ENCODE peak calls at places on chromosomes 4 and X, in nine cellular contexts. D is endodermal cell, L is AML-193, J is cardiac fibroblast, W is GM23248, A is psoas muscle, P is EL, Y is AG08396, H is astrocyte of the hippocampus. E is an unnamed sample.

GRCh38 chr4:140109626-140110213 is 44.3 kb downstream of the MAML3 start:
- DNase-seq in Y (no peak), L (no peak), W (no peak), H (no peak), D (no peak), A (no peak), J (no peak), P (no peak), E (no peak)

GRCh38 chr4:89338206-89338605 is 30.6 kb upstream of the GPRIN3 start:
- DNase-seq in Y (no peak), L (no peak), D (no peak), H (no peak), W (no peak), P (no peak), J (no peak), A (no peak), E (peak; percentile 10)

GRCh38 chr4:7296661-7297335 is 104.5 kb downstream of the SORCS2 start:
- DNase-seq in L (no peak), W (no peak), H (no peak), P (no peak), A (no peak), D (no peak), J (no peak), Y (no peak), E (no peak)

GRCh38 chrX:49878128-49878833 is 1.0 kb upstream of the USP27X start:
- DNase-seq in D (peak; percentile 44), H (peak; percentile 18), J (peak; percentile 0), P (no peak), Y (no peak), W (no peak), L (no peak), A (no peak), E (no peak)

GRCh38 chr4:176031927-176032326 is 33.7 kb upstream of the WDR17 start:
- DNase-seq in W (no peak), D (no peak), P (peak; percentile 4), J (no peak), H (no peak), L (no peak), A (no peak), Y (no peak), E (no peak)

GRCh38 chr4:131054489-131055019 is 1958.6 kb downstream of the C4orf33 start:
- DNase-seq in P (no peak), W (no peak), L (no peak), D (peak; percentile 61), A (no peak), Y (no peak), J (no peak), H (no peak), E (no peak)

GRCh38 chr4:108159845-108160244 is 8.9 kb downstream of the LEF1 start:
- DNase-seq in W (no peak), L (no peak), Y (no peak), J (no peak), P (no peak), H (no peak), A (no peak), D (no peak), E (no peak)

GRCh38 chrX:46611658-46612362 is 38.2 kb downstream of the CHST7 start:
- DNase-seq in H (no peak), D (no peak), W (no peak), Y (no peak), A (no peak), L (no peak), P (no peak), J (no peak), E (no peak)

GRCh38 chrX:47178337-47178736 is 15.3 kb upstream of the UBA1 start:
- DNase-seq in P (no peak), H (no peak), J (no peak), D (peak; percentile 18), A (no peak), L (no peak), Y (no peak), W (no peak), E (no peak)

GRCh38 chr4:102867278-102868152 is 1.3 kb upstream of the CISD2 start:
- DNase-seq in W (no peak), Y (no peak), P (no peak), A (no peak), L (peak; percentile 35), H (no peak), J (no peak), D (no peak), E (no peak)

GRCh38 chrX:8913665-8914409 is 112.7 kb upstream of the FAM9A start:
- DNase-seq in H (peak; percentile 64), J (peak; percentile 75), Y (peak; percentile 30), D (no peak), W (peak; percentile 81), A (no peak), P (peak; percentile 0), L (no peak), E (peak; percentile 75)

GRCh38 chr4:184416913-184417734 is 57.2 kb downstream of the IRF2 start:
- DNase-seq in A (no peak), D (no peak), W (peak; percentile 49), Y (peak; percentile 40), L (no peak), P (peak; percentile 7), J (no peak), H (no peak), E (no peak)

GRCh38 chr4:67658302-67658701 is 42.7 kb downstream of the UBA6 start:
- DNase-seq in L (no peak), A (no peak), Y (no peak), D (no peak), H (no peak), W (no peak), J (no peak), P (no peak), E (no peak)

GRCh38 chr4:110982486-110982885 is 359.6 kb upstream of the PITX2 start:
- DNase-seq in Y (no peak), A (no peak), H (peak; percentile 49), J (no peak), W (peak; percentile 34), P (no peak), D (no peak), L (no peak), E (no peak)

GRCh38 chr4:28287837-28288236 is 1427.2 kb downstream of the STIM2 start:
- DNase-seq in A (peak; percentile 25), W (peak; percentile 97), H (peak; percentile 78), Y (peak; percentile 64), P (peak; percentile 99), D (no peak), L (no peak), J (peak; percentile 92), E (peak; percentile 95)

E was measured in fibroblast of pulmonary artery.